ENCODE peak calls at places on chromosome 2, in ten cellular contexts. A is amniotic epithelial cell; Y is germinal center; H is ovary; T is NCI-H345; J is SW480; Z is HCEC 1CT; U is AG10803; K is stimulated activated CD4-positive, alpha-beta T cell treated with anti-CD3 and anti-CD28 coated beads, Interleukin-1b, Interleukin-23, amount 100 ng/mL, for 4 hours; R is endothelial cell. F is an unnamed sample.

GRCh38 chr2:35168351-35168750 is 1187.2 kb upstream of the CRIM1 start:
- DNase-seq in T (no peak), Y (no peak), Z (no peak), A (no peak), H (no peak), J (no peak), R (no peak), U (no peak), K (no peak), F (no peak)

GRCh38 chr2:178449700-178450573 is 1.0 kb downstream of the PRKRA start:
- DNase-seq in H (no peak), U (no peak), R (no peak), J (peak), A (peak), K (no peak), Z (peak), Y (peak), T (no peak), F (no peak)

GRCh38 chr2:32009479-32010256 is 1.1 kb downstream of the MEMO1 start:
- DNase-seq in A (peak), T (peak), U (peak), J (peak), Z (peak), K (peak), R (peak), Y (peak), H (peak), F (peak)

GRCh38 chr2:64943387-64944150 is 45.6 kb upstream of the SLC1A4 start:
- DNase-seq in J (no peak), R (no peak), Y (no peak), H (peak), T (no peak), K (no peak), U (peak), Z (no peak), A (peak), F (no peak)

GRCh38 chr2:162916286-162916801 is 77.8 kb upstream of the KCNH7 start:
- DNase-seq in Y (no peak), J (no peak), Z (no peak), R (no peak), H (no peak), K (no peak), U (no peak), T (no peak), A (no peak), F (no peak)

GRCh38 chr2:224145751-224146355 is 106.8 kb upstream of the SERPINE2 start:
- DNase-seq in K (no peak), R (no peak), Z (peak), U (peak), J (peak), Y (no peak), A (peak), H (no peak), T (no peak), F (no peak)

GRCh38 chr2:220835563-220835962 is 736.5 kb downstream of the EPHA4 start:
- DNase-seq in U (no peak), K (no peak), H (no peak), A (peak), J (no peak), R (no peak), Z (peak), Y (no peak), T (no peak), F (no peak)

GRCh38 chr2:158599609-158600008 is 142.9 kb downstream of the PKP4 start:
- DNase-seq in T (no peak), J (no peak), Y (no peak), Z (peak), A (no peak), R (no peak), H (no peak), U (no peak), K (no peak), F (no peak)

GRCh38 chr2:241802806-241803318 is 6.1 kb upstream of the NEU4 start:
- DNase-seq in K (no peak), R (peak), H (no peak), T (no peak), U (no peak), Z (no peak), A (no peak), Y (no peak), J (no peak), F (no peak)

GRCh38 chr2:168583710-168584521 is 127.8 kb downstream of the CERS6 start:
- DNase-seq in U (peak), H (peak), J (no peak), T (peak), Z (peak), R (no peak), Y (no peak), K (no peak), A (peak), F (no peak)

GRCh38 chr2:10085852-10086148 is 5.6 kb upstream of the CYS1 start:
- DNase-seq in U (no peak), A (no peak), Z (no peak), T (no peak), R (no peak), K (no peak), Y (no peak), J (no peak), H (no peak), F (no peak)

F was measured in T-helper 22 cell.